ENCODE peak calls at places on chromosomes 7 and 10, in six cellular contexts. One of them, this sample, is unnamed.

GRCh38 chr10:48511855-48512191 is 93.0 kb downstream of the ARHGAP22 start:
- DNase-seq in hypothalamus: no peak
- DNase-seq in Calu3: no peak
- DNase-seq in stimulated activated CD4-positive, alpha-beta T cell treated with anti-CD3 and anti-CD28 coated beads, Interleukin-1b, Interleukin-23, amount 100 ng/mL, for 48 hours: no peak
- DNase-seq in Kasumi-1: peak
- DNase-seq in left cardiac atrium: no peak
- DNase-seq in this sample: no peak

GRCh38 chr7:20858913-20859312 is 72.2 kb upstream of the SP8 start:
- DNase-seq in hypothalamus: peak
- DNase-seq in Calu3: no peak
- DNase-seq in stimulated activated CD4-positive, alpha-beta T cell treated with anti-CD3 and anti-CD28 coated beads, Interleukin-1b, Interleukin-23, amount 100 ng/mL, for 48 hours: no peak
- DNase-seq in Kasumi-1: no peak
- DNase-seq in left cardiac atrium: no peak
- DNase-seq in this sample: no peak

GRCh38 chr7:91953618-91954017 is 13.0 kb downstream of the AKAP9 start:
- DNase-seq in hypothalamus: no peak
- DNase-seq in Calu3: no peak
- DNase-seq in stimulated activated CD4-positive, alpha-beta T cell treated with anti-CD3 and anti-CD28 coated beads, Interleukin-1b, Interleukin-23, amount 100 ng/mL, for 48 hours: no peak
- DNase-seq in Kasumi-1: peak
- DNase-seq in left cardiac atrium: no peak
- DNase-seq in this sample: peak

GRCh38 chr7:128842674-128843641 is 12.8 kb downstream of the FLNC start:
- DNase-seq in hypothalamus: no peak
- DNase-seq in Calu3: no peak
- DNase-seq in stimulated activated CD4-positive, alpha-beta T cell treated with anti-CD3 and anti-CD28 coated beads, Interleukin-1b, Interleukin-23, amount 100 ng/mL, for 48 hours: no peak
- DNase-seq in Kasumi-1: no peak
- DNase-seq in left cardiac atrium: no peak
- DNase-seq in this sample: no peak

GRCh38 chr7:155896531-155897263 is 84.4 kb upstream of the SHH start:
- DNase-seq in hypothalamus: no peak
- DNase-seq in Calu3: no peak
- DNase-seq in stimulated activated CD4-positive, alpha-beta T cell treated with anti-CD3 and anti-CD28 coated beads, Interleukin-1b, Interleukin-23, amount 100 ng/mL, for 48 hours: no peak
- DNase-seq in Kasumi-1: no peak
- DNase-seq in left cardiac atrium: no peak
- DNase-seq in this sample: no peak

GRCh38 chr7:30450123-30450982 is 28.2 kb downstream of the NOD1 start:
- DNase-seq in hypothalamus: no peak
- DNase-seq in Calu3: no peak
- DNase-seq in stimulated activated CD4-positive, alpha-beta T cell treated with anti-CD3 and anti-CD28 coated beads, Interleukin-1b, Interleukin-23, amount 100 ng/mL, for 48 hours: no peak
- DNase-seq in Kasumi-1: no peak
- DNase-seq in left cardiac atrium: no peak
- DNase-seq in this sample: no peak

GRCh38 chr7:90334193-90334843 is 12.2 kb upstream of the GTPBP10 start:
- DNase-seq in hypothalamus: no peak
- DNase-seq in Calu3: no peak
- DNase-seq in stimulated activated CD4-positive, alpha-beta T cell treated with anti-CD3 and anti-CD28 coated beads, Interleukin-1b, Interleukin-23, amount 100 ng/mL, for 48 hours: no peak
- DNase-seq in Kasumi-1: no peak
- DNase-seq in left cardiac atrium: no peak
- DNase-seq in this sample: no peak

GRCh38 chr7:150378115-150378852 is 846 bp upstream of the ZNF775 start:
- DNase-seq in hypothalamus: peak
- DNase-seq in Calu3: peak
- DNase-seq in stimulated activated CD4-positive, alpha-beta T cell treated with anti-CD3 and anti-CD28 coated beads, Interleukin-1b, Interleukin-23, amount 100 ng/mL, for 48 hours: no peak
- DNase-seq in Kasumi-1: peak
- DNase-seq in left cardiac atrium: peak
- DNase-seq in this sample: peak

GRCh38 chr10:31321396-31321941 is 2.5 kb downstream of the ZEB1 start:
- DNase-seq in hypothalamus: no peak
- DNase-seq in Calu3: no peak
- DNase-seq in stimulated activated CD4-positive, alpha-beta T cell treated with anti-CD3 and anti-CD28 coated beads, Interleukin-1b, Interleukin-23, amount 100 ng/mL, for 48 hours: no peak
- DNase-seq in Kasumi-1: no peak
- DNase-seq in left cardiac atrium: no peak
- DNase-seq in this sample: no peak

GRCh38 chr7:27756298-27756697 is 16.3 kb downstream of the TAX1BP1 start:
- DNase-seq in hypothalamus: no peak
- DNase-seq in Calu3: no peak
- DNase-seq in stimulated activated CD4-positive, alpha-beta T cell treated with anti-CD3 and anti-CD28 coated beads, Interleukin-1b, Interleukin-23, amount 100 ng/mL, for 48 hours: no peak
- DNase-seq in Kasumi-1: no peak
- DNase-seq in left cardiac atrium: no peak
- DNase-seq in this sample: no peak

GRCh38 chr10:3107426-3107961 is 40.1 kb downstream of the PFKP start:
- DNase-seq in hypothalamus: peak
- DNase-seq in Calu3: peak
- DNase-seq in stimulated activated CD4-positive, alpha-beta T cell treated with anti-CD3 and anti-CD28 coated beads, Interleukin-1b, Interleukin-23, amount 100 ng/mL, for 48 hours: no peak
- DNase-seq in Kasumi-1: no peak
- DNase-seq in left cardiac atrium: peak
- DNase-seq in this sample: no peak

GRCh38 chr10:122254831-122255230 is 16.3 kb upstream of the BTBD16 start:
- DNase-seq in hypothalamus: no peak
- DNase-seq in Calu3: no peak
- DNase-seq in stimulated activated CD4-positive, alpha-beta T cell treated with anti-CD3 and anti-CD28 coated beads, Interleukin-1b, Interleukin-23, amount 100 ng/mL, for 48 hours: no peak
- DNase-seq in Kasumi-1: no peak
- DNase-seq in left cardiac atrium: no peak
- DNase-seq in this sample: no peak